ENCODE peak calls at places on chromosome 17, in eight cellular contexts. V, D, Z, P, L, B, G and C are unnamed samples.

GRCh38 chr17:10018461-10018891 is 113.4 kb upstream of the RCVRN start:
- DNase-seq in V (no peak), D (no peak), Z (no peak), P (no peak), L (no peak), B (no peak), G (no peak), C (no peak)

GRCh38 chr17:65099941-65100315 is 37.2 kb upstream of the RGS9 start:
- DNase-seq in V (no peak), D (peak), Z (peak), P (peak), L (peak), B (peak), G (peak), C (no peak)

GRCh38 chr17:41382396-41382795 is 290 bp upstream of the KRT34 start:
- DNase-seq in V (no peak), D (no peak), Z (no peak), P (peak), L (no peak), B (no peak), G (no peak), C (no peak)

GRCh38 chr17:64399071-64399766 is 8.6 kb upstream of the PECAM1 start:
- DNase-seq in V (peak), D (peak), Z (no peak), P (no peak), L (no peak), B (no peak), G (no peak), C (no peak)

GRCh38 chr17:80596760-80597608 is 52.3 kb downstream of the RPTOR start:
- DNase-seq in V (no peak), D (peak), Z (no peak), P (no peak), L (no peak), B (no peak), G (no peak), C (no peak)

GRCh38 chr17:12231027-12231682 is 210.5 kb downstream of the MAP2K4 start:
- DNase-seq in V (no peak), D (peak), Z (no peak), P (no peak), L (no peak), B (peak), G (no peak), C (no peak)

GRCh38 chr17:68346448-68346847 is 55.2 kb downstream of the ARSG start:
- DNase-seq in V (no peak), D (no peak), Z (peak), P (no peak), L (peak), B (peak), G (no peak), C (no peak)

GRCh38 chr17:55246583-55246982 is 18.2 kb upstream of the HLF start:
- DNase-seq in V (no peak), D (no peak), Z (no peak), P (no peak), L (no peak), B (no peak), G (no peak), C (no peak)

GRCh38 chr17:81962499-81963441 is 1.8 kb upstream of the NOTUM start:
- DNase-seq in V (no peak), D (no peak), Z (no peak), P (no peak), L (no peak), B (no peak), G (no peak), C (no peak)

GRCh38 chr17:78804777-78805176 is 22.7 kb upstream of the CYTH1 start:
- DNase-seq in V (no peak), D (no peak), Z (no peak), P (no peak), L (no peak), B (peak), G (no peak), C (no peak)

GRCh38 chr17:43945074-43945824 is 3.0 kb upstream of the PPY start:
- DNase-seq in V (no peak), D (no peak), Z (no peak), P (peak), L (no peak), B (no peak), G (no peak), C (no peak)

GRCh38 chr17:38330941-38331411 is 12.8 kb downstream of the GPR179 start:
- DNase-seq in V (no peak), D (no peak), Z (no peak), P (no peak), L (peak), B (no peak), G (no peak), C (no peak)

GRCh38 chr17:17050346-17051345 is 8.4 kb downstream of the MPRIP start:
- DNase-seq in V (peak), D (no peak), Z (no peak), P (no peak), L (no peak), B (no peak), G (no peak), C (no peak)

GRCh38 chr17:57720636-57721035 is 24.5 kb downstream of the CCDC182 start:
- DNase-seq in V (no peak), D (no peak), Z (no peak), P (no peak), L (no peak), B (peak), G (no peak), C (no peak)

GRCh38 chr17:7883781-7884386 is 4.7 kb upstream of the CHD3 start:
- DNase-seq in V (no peak), D (peak), Z (no peak), P (peak), L (no peak), B (no peak), G (no peak), C (no peak)

GRCh38 chr17:10870651-10871050 is 32.8 kb upstream of the PIRT start:
- DNase-seq in V (no peak), D (no peak), Z (no peak), P (no peak), L (no peak), B (no peak), G (no peak), C (no peak)

GRCh38 chr17:78974635-78975591 is 4.8 kb downstream of the LGALS3BP start:
- DNase-seq in V (peak), D (peak), Z (no peak), P (peak), L (peak), B (peak), G (no peak), C (peak)

GRCh38 chr17:7972131-7972785 is 30.2 kb upstream of the GUCY2D start:
- DNase-seq in V (no peak), D (no peak), Z (no peak), P (peak), L (no peak), B (no peak), G (no peak), C (no peak)

GRCh38 chr17:36837616-36838272 is 99.5 kb upstream of the LHX1 start:
- DNase-seq in V (no peak), D (no peak), Z (no peak), P (no peak), L (no peak), B (no peak), G (no peak), C (no peak)

GRCh38 chr17:5364696-5365095 is 54.8 kb downstream of the NUP88 start:
- DNase-seq in V (no peak), D (no peak), Z (no peak), P (no peak), L (no peak), B (no peak), G (no peak), C (no peak)

GRCh38 chr17:30352247-30352814 is 18.5 kb upstream of the TMIGD1 start:
- DNase-seq in V (no peak), D (no peak), Z (no peak), P (no peak), L (peak), B (no peak), G (no peak), C (no peak)

GRCh38 chr17:48908853-48909394 is 717 bp downstream of the UBE2Z start:
- DNase-seq in V (peak), D (peak), Z (peak), P (peak), L (peak), B (peak), G (no peak), C (peak)

GRCh38 chr17:7363311-7363710 is 8.4 kb downstream of the TMEM95 start:
- DNase-seq in V (no peak), D (peak), Z (no peak), P (no peak), L (no peak), B (no peak), G (no peak), C (no peak)

GRCh38 chr17:7224110-7224509 is 4.4 kb downstream of the ACADVL start:
- DNase-seq in V (no peak), D (no peak), Z (no peak), P (no peak), L (no peak), B (peak), G (no peak), C (no peak)

GRCh38 chr17:57256708-57257112 is 387 bp downstream of the MSI2 start:
- DNase-seq in V (no peak), D (peak), Z (peak), P (peak), L (peak), B (peak), G (no peak), C (no peak)

GRCh38 chr17:21167303-21167702 is 40.5 kb downstream of the DHRS7B start:
- DNase-seq in V (no peak), D (no peak), Z (no peak), P (peak), L (no peak), B (no peak), G (no peak), C (no peak)

GRCh38 chr17:71402661-71403141 is 718.1 kb upstream of the SOX9 start:
- DNase-seq in V (no peak), D (peak), Z (no peak), P (no peak), L (no peak), B (no peak), G (no peak), C (no peak)

GRCh38 chr17:9725575-9725974 is 65.8 kb downstream of the DHRS7C start:
- DNase-seq in V (no peak), D (no peak), Z (no peak), P (no peak), L (no peak), B (no peak), G (no peak), C (no peak)

GRCh38 chr17:73231363-73231762 is 30.3 kb downstream of the CPSF4L start:
- DNase-seq in V (no peak), D (peak), Z (no peak), P (peak), L (no peak), B (peak), G (no peak), C (no peak)

GRCh38 chr17:82835766-82836512 is 3.9 kb downstream of the ZNF750 start:
- DNase-seq in V (peak), D (no peak), Z (no peak), P (no peak), L (no peak), B (no peak), G (no peak), C (no peak)

GRCh38 chr17:37489197-37490001 is at the start of gene DUSP14:
- DNase-seq in V (peak), D (peak), Z (peak), P (peak), L (peak), B (peak), G (no peak), C (no peak)

GRCh38 chr17:55770220-55770870 is 19.5 kb downstream of the PCTP start:
- DNase-seq in V (no peak), D (peak), Z (no peak), P (peak), L (no peak), B (no peak), G (peak), C (no peak)

GRCh38 chr17:10261098-10261497 is 62.7 kb upstream of the GAS7 start:
- DNase-seq in V (no peak), D (no peak), Z (no peak), P (no peak), L (no peak), B (no peak), G (no peak), C (no peak)

GRCh38 chr17:7855643-7856080 is 796 bp downstream of the TMEM88 start:
- DNase-seq in V (no peak), D (no peak), Z (no peak), P (no peak), L (peak), B (no peak), G (no peak), C (no peak)

GRCh38 chr17:72657467-72658317 is 434.8 kb downstream of the SLC39A11 start:
- DNase-seq in V (no peak), D (peak), Z (no peak), P (no peak), L (no peak), B (no peak), G (no peak), C (no peak)

GRCh38 chr17:28917465-28917864 is 14.6 kb upstream of the DHRS13 start:
- DNase-seq in V (no peak), D (no peak), Z (no peak), P (no peak), L (no peak), B (no peak), G (no peak), C (no peak)

GRCh38 chr17:28912938-28913333 is 10.1 kb upstream of the DHRS13 start:
- DNase-seq in V (no peak), D (no peak), Z (no peak), P (no peak), L (no peak), B (no peak), G (no peak), C (no peak)

GRCh38 chr17:28917029-28917428 is 14.2 kb upstream of the DHRS13 start:
- DNase-seq in V (no peak), D (no peak), Z (no peak), P (no peak), L (no peak), B (no peak), G (no peak), C (no peak)

GRCh38 chr17:28918295-28918694 is 15.4 kb upstream of the DHRS13 start:
- DNase-seq in V (no peak), D (no peak), Z (no peak), P (no peak), L (no peak), B (no peak), G (no peak), C (no peak)

GRCh38 chr17:28916302-28916934 is 13.5 kb upstream of the DHRS13 start:
- DNase-seq in V (no peak), D (no peak), Z (no peak), P (peak), L (no peak), B (peak), G (no peak), C (no peak)
- TF ChIP-seq CTCF in V (peak), D (peak), Z (peak), P (peak), L (peak), B (peak), G (peak), C (peak)

DNA sequence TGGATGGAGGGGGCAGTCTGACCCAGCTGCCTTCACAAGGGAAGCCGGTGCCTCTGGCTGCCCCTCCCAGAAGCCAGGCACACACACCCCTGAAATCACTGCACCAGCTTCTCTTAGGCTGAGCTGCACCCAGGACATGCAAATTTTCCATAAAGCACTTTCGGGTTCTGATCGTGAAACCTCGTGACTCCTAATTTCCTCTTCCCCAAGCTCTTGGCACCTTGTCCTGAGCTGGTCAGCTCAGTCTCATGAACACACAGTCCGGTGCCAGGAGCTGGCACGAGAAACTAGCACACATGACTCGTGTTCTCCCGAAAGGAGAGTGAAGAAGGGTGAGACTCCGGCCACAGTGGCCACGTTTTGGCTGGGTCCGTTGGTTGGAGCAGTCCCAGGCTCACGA is 9.0 kb upstream of the ABR start:
- DNase-seq in V (no peak), D (no peak), Z (no peak), P (peak), L (peak), B (peak), G (no peak), C (no peak)
- H3K4me3 ChIP-seq in V (no peak), D (no peak), Z (no peak), P (no peak), L (no peak), B (peak), G (no peak), C (no peak)

GRCh38 chr17:66975614-66976378 is 11.3 kb downstream of the CACNG4 start:
- DNase-seq in V (no peak), D (peak), Z (no peak), P (no peak), L (no peak), B (no peak), G (no peak), C (no peak)
- TF ChIP-seq CTCF in V (no peak), D (peak), Z (no peak), P (no peak), L (no peak), B (no peak), G (peak), C (peak)

DNA sequence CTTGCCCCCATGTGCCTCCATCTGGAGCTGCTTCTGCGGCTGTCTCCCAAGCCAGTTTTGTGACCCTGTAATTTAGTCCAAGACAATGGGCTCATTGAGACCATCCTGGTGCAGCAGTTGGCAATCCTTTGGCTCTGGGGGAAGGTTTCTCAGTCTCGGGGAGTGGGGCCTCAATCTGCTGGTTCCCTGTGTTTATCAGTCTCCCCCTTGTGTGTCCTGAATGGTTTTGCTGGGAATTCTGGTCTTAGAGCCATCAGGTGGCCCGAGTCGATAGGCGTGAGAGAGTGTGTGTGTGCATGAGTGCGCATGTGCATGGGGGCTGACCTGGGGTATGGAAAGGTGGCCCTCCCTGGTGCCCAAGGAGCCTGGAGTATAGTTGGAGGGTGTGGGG is 234.8 kb downstream of the SEC14L1 start:
- DNase-seq in V (no peak), D (no peak), Z (no peak), P (no peak), L (no peak), B (no peak), G (no peak), C (no peak)
- H3K4me3 ChIP-seq in V (no peak), D (no peak), Z (peak), P (peak), L (peak), B (peak), G (no peak), C (peak)

GRCh38 chr17:18230288-18231141 is 5.1 kb downstream of the LLGL1 start:
- DNase-seq in V (no peak), D (no peak), Z (no peak), P (no peak), L (no peak), B (no peak), G (no peak), C (no peak)

GRCh38 chr17:18229254-18229653 is 3.8 kb downstream of the LLGL1 start:
- DNase-seq in V (no peak), D (no peak), Z (no peak), P (no peak), L (no peak), B (no peak), G (no peak), C (no peak)

GRCh38 chr17:18229771-18230170 is 4.3 kb downstream of the LLGL1 start:
- DNase-seq in V (no peak), D (no peak), Z (no peak), P (no peak), L (no peak), B (no peak), G (no peak), C (no peak)

GRCh38 chr17:18233803-18234518 is 8.5 kb downstream of the LLGL1 start:
- DNase-seq in V (no peak), D (no peak), Z (no peak), P (no peak), L (no peak), B (no peak), G (no peak), C (no peak)

DNA sequence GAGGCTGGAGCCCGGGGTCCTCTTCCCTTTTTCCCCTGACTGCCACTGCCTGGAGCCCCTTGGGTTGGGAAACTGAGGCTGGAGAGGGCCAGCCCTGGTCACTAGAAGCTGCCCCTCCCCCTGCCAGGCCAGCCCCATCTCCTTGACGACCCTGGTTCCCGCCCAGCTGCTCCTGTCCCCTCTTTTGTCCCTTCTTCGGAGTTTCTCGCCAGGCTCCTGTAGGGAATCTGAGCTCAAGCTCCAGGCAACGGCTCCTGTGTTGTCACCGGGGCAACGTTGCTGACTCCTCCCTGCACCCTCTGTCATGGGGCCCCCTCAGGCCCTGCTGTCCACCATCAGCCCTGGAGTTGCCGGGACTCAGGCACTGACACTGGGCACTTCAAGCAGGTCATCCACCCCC is 5.7 kb downstream of the LLGL1 start:
- DNase-seq in V (no peak), D (no peak), Z (no peak), P (no peak), L (no peak), B (no peak), G (no peak), C (no peak)
- TF ChIP-seq CTCF in V (no peak), D (no peak), Z (no peak), P (no peak), L (no peak), B (no peak), G (no peak), C (no peak)

GRCh38 chr17:75976175-75976848 is 2.7 kb downstream of the ACOX1 start:
- DNase-seq in V (no peak), D (no peak), Z (no peak), P (no peak), L (no peak), B (peak), G (no peak), C (no peak)
- H3K4me3 ChIP-seq in V (peak), D (peak), Z (no peak), P (peak), L (no peak), B (peak), G (peak), C (no peak)